ENCODE peak calls at places on chromosomes 11 and 22, in seven cellular contexts. P, G, U, O, E, Q and R are unnamed samples.

GRCh38 chr11:128715691-128716153 is 21.9 kb downstream of the FLI1 start:
- DNase-seq in G (peak; percentile 90), O (no peak), P (no peak), U (no peak), Q (no peak), E (no peak), R (no peak)

GRCh38 chr11:7555067-7555699 is 41.4 kb downstream of the PPFIBP2 start:
- DNase-seq in G (no peak), P (peak; percentile 56), U (peak; percentile 17), Q (no peak), O (no peak), E (peak; percentile 41), R (no peak)

GRCh38 chr11:640021-640706 is 3.1 kb downstream of the DRD4 start:
- DNase-seq in P (no peak), O (no peak), U (peak; percentile 74), E (no peak), G (no peak), Q (no peak), R (no peak)

GRCh38 chr11:123483058-123483457 is 53.0 kb downstream of the GRAMD1B start:
- DNase-seq in E (no peak), Q (peak; percentile 22), G (peak; percentile 28), P (no peak), U (no peak), O (no peak), R (no peak)

GRCh38 chr11:74171630-74172465 is 759 bp downstream of the PPME1 start:
- DNase-seq in E (no peak), P (no peak), U (no peak), G (no peak), O (no peak), Q (no peak), R (no peak)

GRCh38 chr11:104254347-104254746 is 90.4 kb upstream of the PDGFD start:
- DNase-seq in G (peak; percentile 70), O (no peak), Q (no peak), P (peak; percentile 2), E (no peak), U (peak; percentile 93), R (peak; percentile 24)

GRCh38 chr22:22349455-22349836 is 104.9 kb downstream of the VPREB1 start:
- DNase-seq in G (no peak), E (no peak), P (no peak), O (peak; percentile 53), Q (no peak), U (peak; percentile 70), R (no peak)

GRCh38 chr11:64100345-64100744 is 64.6 kb downstream of the FLRT1 start:
- DNase-seq in G (no peak), Q (no peak), U (peak; percentile 78), P (no peak), E (no peak), O (no peak), R (no peak)

GRCh38 chr11:40754297-40754696 is 705.2 kb downstream of the LRRC4C start:
- DNase-seq in E (no peak), U (no peak), G (no peak), Q (no peak), P (no peak), O (no peak), R (no peak)

GRCh38 chr11:128054323-128054910 is 532.9 kb downstream of the ETS1 start:
- DNase-seq in Q (no peak), E (no peak), P (no peak), U (no peak), O (no peak), G (no peak), R (peak; percentile 16)

GRCh38 chr22:22171357-22172218 is 73.0 kb upstream of the VPREB1 start:
- DNase-seq in P (no peak), U (peak; percentile 83), E (no peak), Q (peak; percentile 31), O (peak; percentile 90), G (peak; percentile 5), R (peak; percentile 57)

GRCh38 chr22:32413715-32414114 is 1.7 kb upstream of the RTCB start:
- DNase-seq in E (no peak), U (no peak), P (no peak), Q (peak; percentile 10), G (peak; percentile 34), O (no peak), R (peak; percentile 46)

GRCh38 chr11:44575288-44575672 is 9.8 kb downstream of the CD82 start:
- DNase-seq in Q (no peak), U (no peak), G (no peak), E (no peak), P (no peak), O (no peak), R (no peak)

GRCh38 chr22:47304191-47304831 is 541.9 kb downstream of the TBC1D22A start:
- DNase-seq in E (no peak), Q (no peak), U (no peak), O (peak; percentile 77), P (no peak), G (no peak), R (no peak)

GRCh38 chr11:104968856-104969776 is 742 bp upstream of the CASP4 start:
- DNase-seq in P (peak; percentile 18), Q (no peak), E (peak; percentile 7), U (peak; percentile 76), O (no peak), G (peak; percentile 67), R (no peak)

DNA sequence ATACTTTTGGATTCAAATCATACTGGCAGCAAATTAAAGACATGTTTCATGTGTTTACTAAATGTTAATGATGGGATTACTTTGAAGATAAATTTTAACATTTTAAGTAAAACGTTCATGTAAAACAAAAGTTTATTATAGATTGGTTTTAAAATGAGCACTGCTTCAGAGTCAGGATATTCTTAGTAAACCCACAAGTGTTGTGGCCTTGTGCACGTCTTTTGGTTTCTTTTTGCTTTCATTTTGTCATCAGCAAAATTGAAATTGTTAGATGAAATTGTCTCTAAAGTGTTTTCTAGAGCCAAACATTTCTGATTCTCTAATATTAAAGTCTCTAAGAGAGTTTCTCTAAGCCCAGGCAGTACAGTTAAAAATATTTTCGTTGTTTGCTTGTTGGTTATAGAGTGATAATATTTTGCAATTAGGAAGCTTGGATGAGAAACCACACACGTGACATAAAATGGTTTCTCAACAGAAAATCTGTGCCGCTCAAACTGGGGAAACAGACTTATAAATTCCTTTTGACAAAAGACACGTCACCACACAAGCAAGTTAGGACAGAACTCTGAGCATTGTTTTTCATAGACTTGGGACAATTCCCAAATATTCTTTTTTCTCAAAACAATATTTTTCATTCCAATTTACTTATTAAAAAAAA is 164.4 kb downstream of the TEAD1 start:
- DNase-seq in Q (no peak), P (no peak), E (no peak), O (no peak), G (peak; percentile 61), U (no peak), R (peak; percentile 53)
- H3K4me1 ChIP-seq in Q (peaks cover 64% of the 10 kb centered on the region), P (no peaks in the 10 kb centered on the region), E (peaks cover 53% of the 10 kb centered on the region), O (peaks cover 35% of the 10 kb centered on the region), G (peaks cover 34% of the 10 kb centered on the region), U (peaks cover 4% of the 10 kb centered on the region), R (no peaks in the 10 kb centered on the region)

GRCh38 chr11:15104166-15104565 is 10.6 kb upstream of the INSC start:
- DNase-seq in E (no peak), U (no peak), Q (no peak), G (no peak), O (no peak), P (no peak), R (no peak)
- H3K4me1 ChIP-seq in E (no peaks in the 10 kb centered on the region), U (no peaks in the 10 kb centered on the region), Q (no peaks in the 10 kb centered on the region), G (no peaks in the 10 kb centered on the region), O (no peaks in the 10 kb centered on the region), P (no peaks in the 10 kb centered on the region), R (peaks cover 12% of the 10 kb centered on the region)

DNA sequence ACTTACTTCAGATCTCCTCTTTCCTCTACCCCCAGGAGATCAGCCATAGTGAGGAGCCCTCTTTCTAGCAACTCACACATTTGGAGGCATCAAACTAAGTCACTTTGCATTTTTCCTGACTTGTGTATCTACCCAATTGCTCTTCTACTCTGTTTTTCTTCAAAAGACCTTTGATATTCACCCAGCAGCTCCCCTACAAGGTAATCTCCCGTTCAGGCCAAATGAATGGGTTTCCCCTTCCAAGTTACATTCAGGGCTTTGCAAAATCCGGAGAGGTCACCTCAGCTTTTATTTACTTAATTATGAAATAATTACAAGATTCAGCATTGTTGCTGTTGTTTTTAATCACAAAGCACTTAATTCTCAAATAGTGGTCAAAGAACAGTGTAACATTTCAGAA is 6.1 kb downstream of the LARGE1 start:
- DNase-seq in E (no peak), P (no peak), O (no peak), G (no peak), Q (no peak), U (no peak), R (no peak)
- H3K4me1 ChIP-seq in E (peaks cover 30% of the 10 kb centered on the region), P (peaks cover 5% of the 10 kb centered on the region), O (peaks cover 34% of the 10 kb centered on the region), G (peaks cover 11% of the 10 kb centered on the region), Q (peaks cover 2% of the 10 kb centered on the region), U (peaks cover 7% of the 10 kb centered on the region), R (peaks cover 18% of the 10 kb centered on the region)

DNA sequence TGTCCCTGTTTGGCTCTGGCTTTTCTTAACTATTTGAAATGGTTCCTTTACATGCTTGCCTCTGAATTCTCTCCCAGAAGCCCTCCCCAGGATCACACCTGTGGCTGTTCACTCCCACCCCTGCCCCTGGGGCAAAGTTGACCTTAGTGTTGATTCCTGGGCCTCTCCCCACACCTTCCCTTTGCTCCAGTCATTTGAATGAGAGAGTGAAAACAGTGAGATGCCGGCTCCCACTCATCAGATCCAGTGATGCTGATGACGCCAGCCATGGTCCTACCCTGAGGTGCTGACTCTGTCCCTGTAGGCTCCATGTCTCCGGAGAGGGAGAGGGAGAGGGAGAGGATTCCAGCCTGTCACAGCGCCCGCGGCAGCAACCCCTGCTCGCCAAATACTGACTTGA is 40.7 kb downstream of the LRP5 start:
- DNase-seq in P (no peak), O (no peak), Q (peak; percentile 35), E (no peak), U (no peak), G (no peak), R (no peak)
- H3K4me1 ChIP-seq in P (no peaks in the 10 kb centered on the region), O (peaks cover 97% of the 10 kb centered on the region), Q (peaks cover 34% of the 10 kb centered on the region), E (peaks cover 35% of the 10 kb centered on the region), U (no peaks in the 10 kb centered on the region), G (no peaks in the 10 kb centered on the region), R (no peaks in the 10 kb centered on the region)

GRCh38 chr11:92512204-92512569 is 287.6 kb downstream of the FAT3 start:
- DNase-seq in O (no peak), Q (no peak), U (no peak), E (no peak), G (no peak), P (no peak), R (no peak)

GRCh38 chr11:92505689-92506088 is 281.1 kb downstream of the FAT3 start:
- DNase-seq in Q (no peak), U (no peak), P (no peak), G (no peak), E (no peak), O (no peak), R (no peak)

GRCh38 chr11:92511522-92512203 is 287.0 kb downstream of the FAT3 start:
- DNase-seq in O (no peak), Q (no peak), U (peak; percentile 57), G (no peak), P (no peak), E (no peak), R (no peak)

GRCh38 chr11:92510591-92510990 is 286.0 kb downstream of the FAT3 start:
- DNase-seq in O (no peak), G (no peak), E (no peak), Q (no peak), P (no peak), U (peak; percentile 49), R (no peak)
- H3K4me1 ChIP-seq in O (no peaks in the 10 kb centered on the region), G (no peaks in the 10 kb centered on the region), E (no peaks in the 10 kb centered on the region), Q (no peaks in the 10 kb centered on the region), P (no peaks in the 10 kb centered on the region), U (no peaks in the 10 kb centered on the region), R (no peaks in the 10 kb centered on the region)

GRCh38 chr11:57646756-57647303 is 2.9 kb downstream of the YPEL4 start:
- DNase-seq in E (no peak), Q (no peak), G (peak; percentile 15), U (peak; percentile 78), P (no peak), O (no peak), R (no peak)
- H3K4me1 ChIP-seq in E (peaks cover 64% of the 10 kb centered on the region), Q (peaks cover 24% of the 10 kb centered on the region), G (peaks cover 66% of the 10 kb centered on the region), U (peaks cover 41% of the 10 kb centered on the region), P (peaks cover 4% of the 10 kb centered on the region), O (peaks cover 64% of the 10 kb centered on the region), R (peaks cover 17% of the 10 kb centered on the region)